ENCODE peak calls at places on chromosomes 12 and 14, in ten cellular contexts. F is OCI-LY7; J is upper lobe of right lung; I is GM23338; C is pancreas; R is CD8-positive, alpha-beta memory T cell; E is CD4-positive, alpha-beta T cell; Y is IMR-90; Q is substantia nigra; P is lower lobe of right lung. M is an unnamed sample.

GRCh38 chr14:105701456-105702274 is 175.3 kb downstream of the TMEM121 start:
- DNase-seq in F (peak; percentile 17), J (no peak), I (no peak), C (no peak), R (no peak), E (no peak), Y (no peak), Q (no peak), P (no peak), M (no peak)

GRCh38 chr12:9651265-9651729 is 18.2 kb upstream of the CLEC2D start:
- DNase-seq in F (peak; percentile 60), J (no peak), I (no peak), C (no peak), R (peak; percentile 34), E (no peak), Y (peak; percentile 67), Q (no peak), P (no peak), M (no peak)

GRCh38 chr14:91980157-91980556 is 32.7 kb upstream of the FBLN5 start:
- DNase-seq in F (no peak), J (no peak), I (no peak), C (no peak), R (no peak), E (no peak), Y (peak; percentile 96), Q (no peak), P (no peak), M (no peak)

GRCh38 chr12:25764892-25765291 is 193.6 kb upstream of the RASSF8 start:
- DNase-seq in F (no peak), J (no peak), I (no peak), C (no peak), R (no peak), E (no peak), Y (no peak), Q (no peak), P (no peak), M (no peak)

GRCh38 chr14:76056128-76056527 is 70.6 kb downstream of the IFT43 start:
- DNase-seq in F (peak; percentile 8), J (no peak), I (peak; percentile 74), C (no peak), R (no peak), E (no peak), Y (peak; percentile 4), Q (no peak), P (no peak), M (no peak)

GRCh38 chr12:68345763-68346162 is 13.6 kb upstream of the MDM1 start:
- DNase-seq in F (peak; percentile 13), J (no peak), I (no peak), C (no peak), R (no peak), E (no peak), Y (no peak), Q (no peak), P (no peak), M (no peak)

GRCh38 chr12:67428431-67428830 is 159.3 kb downstream of the CAND1 start:
- DNase-seq in F (no peak), J (no peak), I (no peak), C (no peak), R (no peak), E (no peak), Y (no peak), Q (no peak), P (no peak), M (no peak)

GRCh38 chr14:105473677-105474477 is 744 bp upstream of the CRIP2 start:
- DNase-seq in F (no peak), J (peak; percentile 93), I (peak; percentile 96), C (peak; percentile 87), R (peak; percentile 60), E (peak; percentile 80), Y (peak; percentile 78), Q (peak; percentile 51), P (peak; percentile 94), M (peak; percentile 36)

GRCh38 chr12:19158909-19159308 is 29.4 kb downstream of the PLEKHA5 start:
- DNase-seq in F (no peak), J (no peak), I (no peak), C (no peak), R (no peak), E (no peak), Y (peak; percentile 65), Q (no peak), P (no peak), M (no peak)

GRCh38 chr14:44657688-44658388 is 150.8 kb upstream of the FSCB start:
- DNase-seq in F (no peak), J (no peak), I (peak; percentile 63), C (no peak), R (no peak), E (no peak), Y (peak; percentile 0), Q (no peak), P (no peak), M (no peak)

GRCh38 chr14:103281496-103282231 is 52.4 kb upstream of the EIF5 start:
- DNase-seq in F (no peak), J (no peak), I (peak; percentile 82), C (no peak), R (no peak), E (no peak), Y (peak; percentile 62), Q (no peak), P (no peak), M (no peak)

GRCh38 chr14:89501381-89501780 is 84.3 kb upstream of the FOXN3 start:
- DNase-seq in F (no peak), J (no peak), I (no peak), C (no peak), R (no peak), E (no peak), Y (peak; percentile 66), Q (no peak), P (no peak), M (no peak)

GRCh38 chr14:50785506-50786063 is 45.4 kb downstream of the NIN start:
- DNase-seq in F (peak; percentile 35), J (no peak), I (peak; percentile 25), C (no peak), R (no peak), E (no peak), Y (no peak), Q (peak; percentile 7), P (no peak), M (no peak)

GRCh38 chr14:77145975-77146740 is 4.6 kb upstream of the ZDHHC22 start:
- DNase-seq in F (no peak), J (no peak), I (no peak), C (no peak), R (no peak), E (no peak), Y (no peak), Q (no peak), P (no peak), M (no peak)

DNA sequence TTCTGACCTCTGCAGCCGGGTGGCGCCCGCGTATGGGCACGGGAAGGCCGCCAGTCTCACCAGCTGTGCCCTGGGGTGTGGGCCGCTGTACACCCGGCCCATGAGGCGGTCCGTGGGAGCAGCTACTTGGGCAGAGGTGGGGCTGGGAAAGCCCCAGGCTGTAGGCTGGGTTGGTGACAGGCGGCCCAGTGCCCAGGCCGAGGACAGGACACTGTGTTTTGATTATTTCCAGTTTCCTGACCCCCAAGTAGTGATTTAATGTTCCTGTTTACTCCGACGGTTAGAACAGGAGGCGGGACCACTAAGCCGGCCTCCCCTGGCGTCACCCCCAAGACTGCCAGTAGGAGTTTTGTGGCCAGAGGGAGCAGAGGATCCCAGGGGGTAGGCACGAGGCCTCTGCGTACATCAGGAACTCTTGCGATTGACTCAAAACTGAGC is 42.7 kb upstream of the DIO3 start:
- DNase-seq in F (no peak), J (peak; percentile 71), I (no peak), C (peak; percentile 72), R (no peak), E (no peak), Y (no peak), Q (peak; percentile 55), P (peak; percentile 61), M (no peak)
- H3K27ac ChIP-seq in F (no peak overlapping the region), J (peak overlapping the region; percentile 73), I (no peak overlapping the region), C (no peak overlapping the region), R (no peak overlapping the region), E (no peak overlapping the region), Y (no peak overlapping the region), Q (no peak overlapping the region), P (peak overlapping the region; percentile 65), M (peak overlapping the region; percentile 68)

GRCh38 chr12:123073962-123074801 is 76.7 kb downstream of the PITPNM2 start:
- DNase-seq in F (no peak), J (no peak), I (no peak), C (no peak), R (no peak), E (no peak), Y (no peak), Q (no peak), P (no peak), M (no peak)
- H3K27ac ChIP-seq in F (no peak overlapping the region), J (no peak overlapping the region), I (no peak overlapping the region), C (no peak overlapping the region), R (no peak overlapping the region), E (no peak overlapping the region), Y (no peak overlapping the region), Q (no peak overlapping the region), P (no peak overlapping the region), M (no peak overlapping the region)

DNA sequence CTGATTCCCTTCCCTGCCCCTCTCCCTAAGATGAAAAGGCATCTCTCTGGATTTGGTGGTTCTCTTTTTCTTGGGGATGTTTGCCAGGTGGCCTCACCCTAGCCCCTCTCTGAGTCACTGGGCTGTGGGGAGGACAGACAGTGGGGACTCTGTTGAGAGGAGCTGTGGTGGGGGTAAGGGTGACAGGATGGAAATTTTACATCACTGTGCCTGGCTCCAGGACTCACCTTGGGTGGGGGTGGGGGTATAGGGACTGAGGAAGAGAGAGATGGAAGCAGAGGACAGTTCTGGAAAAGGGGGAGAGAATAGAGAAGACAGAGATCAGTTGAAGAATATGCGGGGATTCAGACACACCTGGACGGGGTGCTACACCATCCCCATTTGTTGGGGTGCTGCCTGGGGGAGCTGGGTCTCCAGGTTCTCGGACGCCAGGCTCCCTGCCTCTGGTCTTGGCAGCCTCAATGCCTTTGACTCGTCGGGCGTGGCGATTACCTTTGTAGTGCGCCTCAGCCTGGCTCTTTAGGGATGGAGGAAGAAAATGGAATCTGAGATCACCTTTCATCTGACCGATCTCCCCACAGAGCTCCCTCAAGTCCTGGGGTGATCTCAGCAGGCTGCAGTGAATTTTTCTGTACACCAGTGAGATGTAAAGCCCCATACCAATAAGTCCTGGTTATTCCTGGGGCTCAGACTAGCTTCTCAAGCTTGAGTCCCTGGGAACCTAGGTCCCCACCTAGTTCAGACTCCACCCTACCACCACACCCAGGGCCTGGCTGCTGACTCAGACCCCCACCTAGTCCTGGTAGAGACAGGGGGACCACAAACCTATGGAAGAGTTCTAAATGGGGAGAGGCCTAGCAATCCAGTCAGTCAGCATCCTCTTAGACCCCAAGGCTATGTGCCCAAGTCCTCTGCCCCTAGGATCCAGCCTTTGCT is 9.6 kb upstream of the GPR84 start:
- DNase-seq in F (no peak), J (no peak), I (no peak), C (no peak), R (no peak), E (no peak), Y (no peak), Q (no peak), P (no peak), M (no peak)
- H3K27ac ChIP-seq in F (no peak overlapping the region), J (no peak overlapping the region), I (no peak overlapping the region), C (no peak overlapping the region), R (no peak overlapping the region), E (no peak overlapping the region), Y (no peak overlapping the region), Q (peak overlapping the region; percentile 39), P (no peak overlapping the region), M (no peak overlapping the region)

DNA sequence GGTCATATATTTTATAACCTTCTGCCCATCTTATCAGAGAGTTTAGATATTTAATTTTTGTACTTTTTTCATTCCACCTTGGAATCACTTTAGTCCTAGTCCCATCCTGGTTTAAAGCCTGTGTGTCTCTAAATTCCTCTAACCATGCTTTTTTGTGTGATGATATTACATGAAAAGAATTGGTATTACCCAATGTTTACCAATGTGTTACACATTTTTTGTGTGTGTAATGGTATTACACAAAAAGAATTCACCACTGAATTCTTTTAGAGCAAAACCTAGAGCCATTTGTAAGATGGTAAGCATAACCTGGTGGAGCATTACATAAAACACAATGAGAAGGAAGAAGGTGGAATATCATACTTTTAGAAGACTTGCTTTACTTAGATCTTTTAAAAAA is 77.5 kb downstream of the FAR2 start:
- DNase-seq in F (no peak), J (no peak), I (no peak), C (no peak), R (no peak), E (no peak), Y (peak; percentile 25), Q (no peak), P (no peak), M (no peak)
- H3K27ac ChIP-seq in F (no peak overlapping the region), J (no peak overlapping the region), I (no peak overlapping the region), C (no peak overlapping the region), R (no peak overlapping the region), E (no peak overlapping the region), Y (no peak overlapping the region), Q (no peak overlapping the region), P (no peak overlapping the region), M (no peak overlapping the region)

M was measured in caudate nucleus.